ENCODE peak calls at places on chromosomes 1 and 21, in eight cellular contexts. N is activated T-helper 1 cell treated with anti-CD3 and anti-CD28 coated beads, Interleukin-2, amount 50 U/mL, for 16 hours; Y is CD8-positive, alpha-beta memory T cell; X is AG08395; U is HuH-7; J is tibial nerve; R is mucosa of descending colon; B is T-helper 1 cell. V is an unnamed sample.

GRCh38 chr1:70717656-70718055 is 306.6 kb downstream of the CTH start:
- DNase-seq in U (no peak), B (no peak), X (no peak), J (no peak), R (no peak), Y (no peak), N (no peak), V (no peak)

GRCh38 chr21:40754466-40754865 is 92.5 kb downstream of the DSCAM start:
- DNase-seq in B (no peak), X (no peak), N (no peak), R (no peak), Y (no peak), J (no peak), U (no peak), V (no peak)

GRCh38 chr1:147882535-147882934 is 20.1 kb upstream of the GJA8 start:
- DNase-seq in N (no peak), R (no peak), B (no peak), J (no peak), Y (no peak), X (no peak), U (no peak), V (no peak)

GRCh38 chr1:160161965-160162705 is 10.7 kb downstream of the ATP1A4 start:
- DNase-seq in B (no peak), X (peak), U (peak), N (no peak), R (no peak), J (no peak), Y (no peak), V (peak)

GRCh38 chr1:205328476-205328875 is 6.9 kb upstream of the NUAK2 start:
- DNase-seq in Y (no peak), B (no peak), U (no peak), J (no peak), R (no peak), X (no peak), N (no peak), V (peak)

GRCh38 chr1:157773723-157774350 is 3.1 kb downstream of the FCRL2 start:
- DNase-seq in J (no peak), B (no peak), U (peak), N (no peak), Y (peak), R (peak), X (no peak), V (peak)

GRCh38 chr21:32538147-32538792 is 47.1 kb downstream of the TCP10L start:
- DNase-seq in Y (peak), B (no peak), R (no peak), J (no peak), N (no peak), U (no peak), X (no peak), V (no peak)

GRCh38 chr21:16058896-16059295 is 329.1 kb downstream of the USP25 start:
- DNase-seq in Y (no peak), R (no peak), B (no peak), J (no peak), N (no peak), X (peak), U (no peak), V (no peak)

GRCh38 chr1:246680180-246680579 is 44.0 kb upstream of the SCCPDH start:
- DNase-seq in Y (no peak), R (no peak), B (no peak), X (no peak), J (no peak), U (no peak), N (no peak), V (no peak)

GRCh38 chr1:243903023-243903422 is 53.0 kb upstream of the AKT3 start:
- DNase-seq in B (no peak), U (no peak), R (no peak), N (no peak), X (no peak), Y (no peak), J (no peak), V (no peak)

GRCh38 chr1:153577624-153578051 is 12.0 kb upstream of the S100A2 start:
- DNase-seq in X (no peak), Y (no peak), U (no peak), B (no peak), N (no peak), J (no peak), R (peak), V (no peak)

GRCh38 chr1:29482991-29483390 is 246.7 kb downstream of the PTPRU start:
- DNase-seq in B (no peak), U (no peak), Y (no peak), X (no peak), R (no peak), N (no peak), J (no peak), V (no peak)

GRCh38 chr1:170680428-170680827 is 16.5 kb downstream of the PRRX1 start:
- DNase-seq in B (no peak), J (no peak), R (no peak), U (no peak), Y (no peak), N (no peak), X (peak), V (no peak)

GRCh38 chr1:157691285-157691920 is 9.2 kb downstream of the FCRL3 start:
- DNase-seq in U (peak), Y (no peak), N (no peak), B (no peak), X (peak), R (peak), J (no peak), V (peak)

GRCh38 chr1:113930499-113931161 is 1.5 kb downstream of the HIPK1 start:
- DNase-seq in Y (peak), R (peak), B (peak), U (no peak), J (no peak), X (peak), N (peak), V (peak)

GRCh38 chr1:204248954-204249353 is 35.2 kb upstream of the GOLT1A start:
- DNase-seq in B (no peak), X (no peak), N (no peak), U (no peak), R (no peak), Y (no peak), J (no peak), V (no peak)

GRCh38 chr1:94543893-94544635 is 2.5 kb upstream of the F3 start:
- DNase-seq in J (no peak), Y (no peak), N (no peak), B (no peak), U (no peak), R (no peak), X (no peak), V (no peak)

GRCh38 chr1:32612189-32612881 is 38.0 kb downstream of the ZBTB8OS start:
- DNase-seq in X (peak), N (peak), J (peak), B (peak), Y (peak), R (peak), U (peak), V (peak)

GRCh38 chr1:180151508-180151907 is 3.2 kb upstream of the QSOX1 start:
- DNase-seq in R (no peak), B (no peak), Y (no peak), J (no peak), U (no peak), N (no peak), X (peak), V (no peak)

GRCh38 chr1:167762061-167762746 is 40.4 kb downstream of the MPZL1 start:
- DNase-seq in R (no peak), U (no peak), J (no peak), N (no peak), X (no peak), B (no peak), Y (peak), V (no peak)

GRCh38 chr1:193069748-193070394 is 10.5 kb downstream of the RO60 start:
- DNase-seq in B (no peak), X (no peak), R (no peak), Y (no peak), J (no peak), N (no peak), U (peak), V (peak)

GRCh38 chr1:181114574-181115366 is 26.3 kb downstream of the IER5 start:
- DNase-seq in J (no peak), B (no peak), N (no peak), R (no peak), U (no peak), Y (no peak), X (no peak), V (no peak)

V was measured in iPS-NIHi11.